ENCODE peak calls at places on chromosomes 13 and 19, in seven cellular contexts. One of them, this sample, is unnamed.

GRCh38 chr13:99812611-99813010 is 159.0 kb downstream of the ZIC5 start:
- DNase-seq in HL-60: no peak
- DNase-seq in AG09319: no peak
- DNase-seq in GM12865: no peak
- DNase-seq in activated B cell treated with CpG ODN at 0.5 μM for 24 hours: no peak
- DNase-seq in bronchial epithelial cell: peak
- DNase-seq in IMR-90: peak
- DNase-seq in this sample: no peak

GRCh38 chr19:14528419-14529253 is 758 bp upstream of the TECR start:
- DNase-seq in bronchial epithelial cell: no peak
- DNase-seq in AG09319: no peak
- DNase-seq in HL-60: no peak
- DNase-seq in GM12865: no peak
- DNase-seq in IMR-90: no peak
- DNase-seq in activated B cell treated with CpG ODN at 0.5 μM for 24 hours: no peak
- DNase-seq in this sample: no peak

GRCh38 chr13:32878172-32878571 is 138.1 kb upstream of the KL start:
- DNase-seq in activated B cell treated with CpG ODN at 0.5 μM for 24 hours: no peak
- DNase-seq in GM12865: no peak
- DNase-seq in bronchial epithelial cell: peak
- DNase-seq in HL-60: no peak
- DNase-seq in AG09319: no peak
- DNase-seq in IMR-90: peak
- DNase-seq in this sample: no peak

GRCh38 chr19:13463296-13463695 is 43.0 kb downstream of the CACNA1A start:
- DNase-seq in activated B cell treated with CpG ODN at 0.5 μM for 24 hours: no peak
- DNase-seq in IMR-90: peak
- DNase-seq in HL-60: no peak
- DNase-seq in GM12865: peak
- DNase-seq in AG09319: no peak
- DNase-seq in bronchial epithelial cell: no peak
- DNase-seq in this sample: no peak

GRCh38 chr13:112626124-112626523 is 38.2 kb upstream of the TUBGCP3 start:
- DNase-seq in bronchial epithelial cell: no peak
- DNase-seq in AG09319: no peak
- DNase-seq in IMR-90: no peak
- DNase-seq in HL-60: no peak
- DNase-seq in GM12865: no peak
- DNase-seq in activated B cell treated with CpG ODN at 0.5 μM for 24 hours: no peak
- DNase-seq in this sample: no peak

GRCh38 chr19:46514589-46515289 is 19.1 kb upstream of the PNMA8B start:
- DNase-seq in HL-60: no peak
- DNase-seq in bronchial epithelial cell: no peak
- DNase-seq in activated B cell treated with CpG ODN at 0.5 μM for 24 hours: no peak
- DNase-seq in IMR-90: no peak
- DNase-seq in GM12865: no peak
- DNase-seq in AG09319: no peak
- DNase-seq in this sample: no peak

GRCh38 chr13:79490846-79491245 is 9.9 kb downstream of the NDFIP2 start:
- DNase-seq in bronchial epithelial cell: peak
- DNase-seq in HL-60: no peak
- DNase-seq in AG09319: no peak
- DNase-seq in IMR-90: no peak
- DNase-seq in GM12865: no peak
- DNase-seq in activated B cell treated with CpG ODN at 0.5 μM for 24 hours: no peak
- DNase-seq in this sample: no peak

GRCh38 chr13:88144580-88144979 is 473.4 kb downstream of the SLITRK5 start:
- DNase-seq in GM12865: no peak
- DNase-seq in IMR-90: no peak
- DNase-seq in HL-60: no peak
- DNase-seq in bronchial epithelial cell: no peak
- DNase-seq in activated B cell treated with CpG ODN at 0.5 μM for 24 hours: no peak
- DNase-seq in AG09319: no peak
- DNase-seq in this sample: no peak

GRCh38 chr19:34806976-34807860 is 34.2 kb upstream of the ZNF599 start:
- DNase-seq in IMR-90: no peak
- DNase-seq in activated B cell treated with CpG ODN at 0.5 μM for 24 hours: no peak
- DNase-seq in bronchial epithelial cell: peak
- DNase-seq in GM12865: no peak
- DNase-seq in AG09319: no peak
- DNase-seq in HL-60: no peak
- DNase-seq in this sample: no peak

GRCh38 chr19:10454267-10454666 is 33.9 kb downstream of the PDE4A start:
- DNase-seq in bronchial epithelial cell: no peak
- DNase-seq in activated B cell treated with CpG ODN at 0.5 μM for 24 hours: no peak
- DNase-seq in AG09319: no peak
- DNase-seq in IMR-90: peak
- DNase-seq in HL-60: no peak
- DNase-seq in GM12865: no peak
- DNase-seq in this sample: peak

GRCh38 chr19:9309974-9310446 is 372 bp upstream of the ZNF699 start:
- DNase-seq in bronchial epithelial cell: no peak
- DNase-seq in activated B cell treated with CpG ODN at 0.5 μM for 24 hours: no peak
- DNase-seq in HL-60: no peak
- DNase-seq in GM12865: no peak
- DNase-seq in IMR-90: peak
- DNase-seq in AG09319: peak
- DNase-seq in this sample: peak

GRCh38 chr13:30388401-30389283 is 33.7 kb upstream of the UBE2L5 start:
- DNase-seq in bronchial epithelial cell: peak
- DNase-seq in GM12865: no peak
- DNase-seq in activated B cell treated with CpG ODN at 0.5 μM for 24 hours: no peak
- DNase-seq in AG09319: no peak
- DNase-seq in HL-60: peak
- DNase-seq in IMR-90: peak
- DNase-seq in this sample: no peak

GRCh38 chr19:2421581-2422306 is 5.6 kb downstream of the TIMM13 start:
- DNase-seq in GM12865: no peak
- DNase-seq in activated B cell treated with CpG ODN at 0.5 μM for 24 hours: no peak
- DNase-seq in IMR-90: no peak
- DNase-seq in AG09319: no peak
- DNase-seq in HL-60: no peak
- DNase-seq in bronchial epithelial cell: no peak
- DNase-seq in this sample: no peak

GRCh38 chr13:90806905-90807304 is 540.6 kb upstream of the MIR17HG start:
- DNase-seq in HL-60: no peak
- DNase-seq in AG09319: no peak
- DNase-seq in IMR-90: no peak
- DNase-seq in activated B cell treated with CpG ODN at 0.5 μM for 24 hours: no peak
- DNase-seq in bronchial epithelial cell: no peak
- DNase-seq in GM12865: no peak
- DNase-seq in this sample: no peak

GRCh38 chr13:106083620-106084350 is 451.7 kb downstream of the EFNB2 start:
- DNase-seq in activated B cell treated with CpG ODN at 0.5 μM for 24 hours: no peak
- DNase-seq in bronchial epithelial cell: peak
- DNase-seq in IMR-90: peak
- DNase-seq in HL-60: no peak
- DNase-seq in AG09319: no peak
- DNase-seq in GM12865: peak
- DNase-seq in this sample: no peak

GRCh38 chr13:31755803-31756212 is 16.5 kb downstream of the RXFP2 start:
- DNase-seq in IMR-90: peak
- DNase-seq in HL-60: no peak
- DNase-seq in bronchial epithelial cell: no peak
- DNase-seq in AG09319: no peak
- DNase-seq in GM12865: no peak
- DNase-seq in activated B cell treated with CpG ODN at 0.5 μM for 24 hours: no peak
- DNase-seq in this sample: no peak
- TF ChIP-seq CTCF in IMR-90: no peak
- TF ChIP-seq CTCF in HL-60: no peak
- TF ChIP-seq CTCF in bronchial epithelial cell: no peak
- TF ChIP-seq CTCF in AG09319: no peak
- TF ChIP-seq CTCF in GM12865: no peak
- TF ChIP-seq CTCF in activated B cell treated with CpG ODN at 0.5 μM for 24 hours: no peak
- TF ChIP-seq CTCF in this sample: no peak

DNA sequence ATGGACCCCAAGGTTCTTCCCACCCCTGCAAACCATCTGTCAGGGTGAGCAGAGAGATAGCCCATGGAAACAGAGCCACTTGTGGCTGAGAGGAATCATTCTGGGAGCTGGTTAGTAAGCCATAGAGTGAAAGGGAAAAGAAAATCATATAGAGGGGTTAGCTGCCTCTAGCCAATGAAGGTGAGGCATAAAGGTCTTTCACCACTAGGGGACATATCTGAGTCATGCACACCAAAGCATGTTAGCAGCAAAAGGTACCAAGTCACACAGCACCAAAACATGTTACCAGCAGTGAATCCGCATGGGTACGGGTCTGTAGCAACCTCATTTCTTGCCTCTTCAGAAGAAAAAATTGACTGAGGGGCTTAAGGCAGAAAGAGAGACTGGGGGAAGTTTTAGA is 76.7 kb upstream of the ZNF43 start:
- DNase-seq in GM12865: no peak
- DNase-seq in IMR-90: no peak
- DNase-seq in HL-60: no peak
- DNase-seq in bronchial epithelial cell: no peak
- DNase-seq in AG09319: no peak
- DNase-seq in activated B cell treated with CpG ODN at 0.5 μM for 24 hours: no peak
- DNase-seq in this sample: no peak
- TF ChIP-seq CTCF in GM12865: no peak
- TF ChIP-seq CTCF in IMR-90: no peak
- TF ChIP-seq CTCF in HL-60: no peak
- TF ChIP-seq CTCF in bronchial epithelial cell: no peak
- TF ChIP-seq CTCF in AG09319: no peak
- TF ChIP-seq CTCF in activated B cell treated with CpG ODN at 0.5 μM for 24 hours: no peak
- TF ChIP-seq CTCF in this sample: no peak

GRCh38 chr19:18252370-18252717 is 21.9 kb downstream of the IQCN start:
- DNase-seq in GM12865: no peak
- DNase-seq in activated B cell treated with CpG ODN at 0.5 μM for 24 hours: no peak
- DNase-seq in AG09319: no peak
- DNase-seq in bronchial epithelial cell: no peak
- DNase-seq in IMR-90: no peak
- DNase-seq in HL-60: no peak
- DNase-seq in this sample: no peak

GRCh38 chr19:18257503-18258470 is 16.5 kb downstream of the IQCN start:
- DNase-seq in GM12865: no peak
- DNase-seq in IMR-90: no peak
- DNase-seq in bronchial epithelial cell: no peak
- DNase-seq in HL-60: no peak
- DNase-seq in activated B cell treated with CpG ODN at 0.5 μM for 24 hours: no peak
- DNase-seq in AG09319: no peak
- DNase-seq in this sample: no peak

GRCh38 chr19:18253716-18254115 is 20.5 kb downstream of the IQCN start:
- DNase-seq in IMR-90: no peak
- DNase-seq in HL-60: no peak
- DNase-seq in GM12865: no peak
- DNase-seq in activated B cell treated with CpG ODN at 0.5 μM for 24 hours: no peak
- DNase-seq in bronchial epithelial cell: peak
- DNase-seq in AG09319: no peak
- DNase-seq in this sample: no peak

GRCh38 chr19:18253130-18253529 is 21.1 kb downstream of the IQCN start:
- DNase-seq in IMR-90: no peak
- DNase-seq in HL-60: no peak
- DNase-seq in activated B cell treated with CpG ODN at 0.5 μM for 24 hours: no peak
- DNase-seq in AG09319: no peak
- DNase-seq in GM12865: no peak
- DNase-seq in bronchial epithelial cell: no peak
- DNase-seq in this sample: no peak

GRCh38 chr19:18254546-18255500 is 19.4 kb downstream of the IQCN start:
- DNase-seq in GM12865: no peak
- DNase-seq in IMR-90: no peak
- DNase-seq in bronchial epithelial cell: no peak
- DNase-seq in HL-60: no peak
- DNase-seq in AG09319: no peak
- DNase-seq in activated B cell treated with CpG ODN at 0.5 μM for 24 hours: peak
- DNase-seq in this sample: no peak
- TF ChIP-seq CTCF in GM12865: peak
- TF ChIP-seq CTCF in IMR-90: no peak
- TF ChIP-seq CTCF in bronchial epithelial cell: peak
- TF ChIP-seq CTCF in HL-60: no peak
- TF ChIP-seq CTCF in AG09319: no peak
- TF ChIP-seq CTCF in activated B cell treated with CpG ODN at 0.5 μM for 24 hours: no peak
- TF ChIP-seq CTCF in this sample: no peak

GRCh38 chr19:45051929-45052579 is 13.2 kb downstream of the CLASRP start:
- DNase-seq in AG09319: no peak
- DNase-seq in activated B cell treated with CpG ODN at 0.5 μM for 24 hours: peak
- DNase-seq in IMR-90: no peak
- DNase-seq in GM12865: peak
- DNase-seq in bronchial epithelial cell: no peak
- DNase-seq in HL-60: no peak
- DNase-seq in this sample: no peak

GRCh38 chr19:45050036-45050435 is 11.2 kb downstream of the CLASRP start:
- DNase-seq in bronchial epithelial cell: peak
- DNase-seq in activated B cell treated with CpG ODN at 0.5 μM for 24 hours: no peak
- DNase-seq in GM12865: no peak
- DNase-seq in IMR-90: no peak
- DNase-seq in HL-60: no peak
- DNase-seq in AG09319: no peak
- DNase-seq in this sample: no peak

GRCh38 chr19:45046355-45046754 is 7.5 kb downstream of the CLASRP start:
- DNase-seq in GM12865: no peak
- DNase-seq in AG09319: no peak
- DNase-seq in bronchial epithelial cell: no peak
- DNase-seq in activated B cell treated with CpG ODN at 0.5 μM for 24 hours: no peak
- DNase-seq in HL-60: no peak
- DNase-seq in IMR-90: no peak
- DNase-seq in this sample: no peak

GRCh38 chr19:45047188-45047797 is 8.4 kb downstream of the CLASRP start:
- DNase-seq in HL-60: no peak
- DNase-seq in GM12865: peak
- DNase-seq in AG09319: no peak
- DNase-seq in bronchial epithelial cell: no peak
- DNase-seq in activated B cell treated with CpG ODN at 0.5 μM for 24 hours: no peak
- DNase-seq in IMR-90: no peak
- DNase-seq in this sample: no peak

DNA sequence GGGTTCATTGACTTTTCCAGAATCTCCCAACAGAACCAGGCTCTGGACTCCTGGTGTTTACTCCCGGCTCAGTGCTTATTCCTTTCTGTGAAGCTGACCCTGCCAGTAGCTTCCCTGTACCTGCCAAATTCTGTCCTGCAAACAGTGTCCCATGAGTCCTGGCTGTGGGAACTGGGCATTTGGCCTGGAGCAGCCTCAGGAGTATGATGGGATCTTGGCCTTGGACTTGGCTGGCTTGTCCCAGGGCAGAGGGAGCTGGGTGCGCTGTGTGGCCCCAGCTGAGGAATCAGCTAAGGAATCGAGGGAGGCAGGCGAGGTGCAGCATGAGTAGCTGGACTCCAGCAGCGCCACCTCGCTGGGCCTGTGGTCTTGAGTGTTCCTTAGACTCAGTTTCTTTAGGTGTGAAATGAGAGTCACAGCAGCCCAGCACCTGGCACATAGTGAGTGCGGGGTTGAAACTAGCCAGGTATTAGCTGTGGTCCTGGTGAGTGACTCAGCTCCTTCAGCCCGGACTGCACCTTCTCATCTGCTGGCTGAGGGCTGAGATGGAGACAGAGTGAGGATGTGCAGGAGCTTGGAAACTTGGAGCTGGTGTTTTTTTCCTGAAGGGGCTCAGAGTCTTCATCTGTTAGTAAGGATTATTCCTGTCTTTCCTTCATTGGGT is 10.4 kb downstream of the CLASRP start:
- DNase-seq in AG09319: no peak
- DNase-seq in HL-60: no peak
- DNase-seq in bronchial epithelial cell: peak
- DNase-seq in IMR-90: no peak
- DNase-seq in activated B cell treated with CpG ODN at 0.5 μM for 24 hours: no peak
- DNase-seq in GM12865: no peak
- DNase-seq in this sample: no peak
- TF ChIP-seq CTCF in AG09319: no peak
- TF ChIP-seq CTCF in HL-60: no peak
- TF ChIP-seq CTCF in bronchial epithelial cell: no peak
- TF ChIP-seq CTCF in IMR-90: no peak
- TF ChIP-seq CTCF in activated B cell treated with CpG ODN at 0.5 μM for 24 hours: no peak
- TF ChIP-seq CTCF in GM12865: no peak
- TF ChIP-seq CTCF in this sample: no peak